ENCODE peak calls at places on chromosomes 4 and X, in ten cellular contexts. G, O, F, E, Q, A, H, Z, W and X are unnamed samples.
A peak's percentile ranks its signal among the peaks of the same experiment; 100 is the strongest.

GRCh38 chr4:87839309-87839946 is 6.7 kb downstream of the MEPE start:
- DNase-seq in Z (peak; percentile 12), G (no peak), Q (peak; percentile 57), E (peak; percentile 4), F (no peak), W (no peak), A (no peak), H (peak; percentile 21), O (peak; percentile 49), X (no peak)

GRCh38 chrX:21943460-21944135 is 3.1 kb downstream of the SMS start:
- DNase-seq in W (no peak), A (no peak), Q (no peak), F (no peak), H (no peak), G (no peak), E (no peak), Z (no peak), O (no peak), X (no peak)

GRCh38 chr4:105145913-105146285 is 777 bp upstream of the TET2 start:
- DNase-seq in G (no peak), O (no peak), E (peak; percentile 38), Z (peak; percentile 51), F (peak; percentile 8), A (no peak), H (peak; percentile 39), W (peak; percentile 20), Q (peak; percentile 20), X (no peak)

GRCh38 chr4:69823481-69824186 is 36.3 kb downstream of the SULT1E1 start:
- DNase-seq in W (peak; percentile 12), H (peak; percentile 72), E (peak; percentile 28), Q (peak; percentile 99), A (no peak), O (peak; percentile 76), G (peak; percentile 76), F (peak; percentile 6), Z (peak; percentile 87), X (no peak)

GRCh38 chr4:101328063-101328602 is 19.2 kb downstream of the PPP3CA start:
- DNase-seq in H (no peak), E (no peak), G (no peak), O (no peak), W (no peak), F (no peak), Z (no peak), A (no peak), Q (no peak), X (no peak)

GRCh38 chrX:69173906-69174305 is 8.7 kb upstream of the PJA1 start:
- DNase-seq in W (no peak), E (no peak), H (no peak), G (no peak), Z (no peak), O (no peak), A (no peak), Q (no peak), F (no peak), X (no peak)

GRCh38 chrX:55709735-55710134 is 7.8 kb upstream of the RRAGB start:
- DNase-seq in Z (no peak), A (no peak), E (no peak), W (no peak), G (no peak), H (no peak), O (no peak), F (no peak), Q (no peak), X (no peak)

GRCh38 chrX:155612312-155613224 is at the start of gene TMLHE:
- DNase-seq in H (peak; percentile 59), G (peak; percentile 69), O (peak; percentile 42), E (peak; percentile 59), A (peak; percentile 50), F (peak; percentile 45), W (peak; percentile 57), Z (peak; percentile 73), Q (peak; percentile 41), X (no peak)

GRCh38 chr4:94934201-94934600 is 176.4 kb downstream of the BMPR1B start:
- DNase-seq in E (no peak), Q (no peak), F (no peak), G (no peak), O (no peak), W (no peak), A (no peak), H (no peak), Z (no peak), X (no peak)

GRCh38 chrX:39174761-39175417 is 373.6 kb downstream of the MID1IP1 start:
- DNase-seq in W (peak; percentile 20), O (no peak), Q (no peak), F (no peak), Z (peak; percentile 87), H (no peak), E (no peak), A (peak; percentile 34), G (no peak), X (no peak)

GRCh38 chrX:46637937-46638336 is 64.4 kb downstream of the CHST7 start:
- DNase-seq in A (no peak), Z (no peak), W (no peak), Q (no peak), G (no peak), F (no peak), H (no peak), O (no peak), E (no peak), X (no peak)

GRCh38 chrX:24204331-24204730 is 54.8 kb downstream of the ZFX start:
- DNase-seq in Z (no peak), W (no peak), E (no peak), H (no peak), O (no peak), A (no peak), G (no peak), F (no peak), Q (no peak), X (no peak)

GRCh38 chr4:141686146-141686775 is 49.9 kb downstream of the IL15 start:
- DNase-seq in G (no peak), W (no peak), A (no peak), Q (no peak), Z (peak; percentile 85), F (no peak), H (no peak), O (no peak), E (no peak), X (no peak)

GRCh38 chrX:13254076-13254785 is 65.6 kb downstream of the ATXN3L start:
- DNase-seq in O (no peak), Q (peak; percentile 2), W (no peak), A (no peak), F (no peak), Z (peak; percentile 34), H (peak; percentile 80), G (no peak), E (no peak), X (no peak)